ENCODE peak calls at places on chromosomes 12 and 14, in five cellular contexts. A is thoracic aorta; T is right cardiac atrium; V is cerebellum; L is NK-92 treated with Interleukin-12 subunit alpha and Interleukin-12 subunit beta, amount 100 ng/mL, for 24 hours. R is an unnamed sample.

GRCh38 chr14:66379116-66379515 is 107.1 kb upstream of the CCDC196 start:
- DNase-seq in A (no peak), T (peak; percentile 55), V (no peak), L (no peak), R (no peak)

GRCh38 chr12:94994312-94994711 is 9.2 kb downstream of the NDUFA12 start:
- DNase-seq in A (no peak), T (no peak), V (no peak), L (no peak), R (no peak)

GRCh38 chr14:34081576-34082136 is 130.8 kb upstream of the EGLN3 start:
- DNase-seq in A (no peak), T (no peak), V (no peak), L (no peak), R (no peak)

GRCh38 chr12:61291647-61292046 is 968.6 kb upstream of the USP15 start:
- DNase-seq in A (no peak), T (no peak), V (no peak), L (no peak), R (no peak)

GRCh38 chr14:21668377-21668776 is 5.2 kb downstream of the OR4E1 start:
- DNase-seq in A (no peak), T (no peak), V (no peak), L (no peak), R (no peak)

GRCh38 chr14:21087294-21088091 is 11.0 kb downstream of the ZNF219 start:
- DNase-seq in A (no peak), T (peak; percentile 69), V (peak; percentile 91), L (peak; percentile 47), R (no peak)

GRCh38 chr12:22535038-22535437 is 9.3 kb downstream of the C2CD5 start:
- DNase-seq in A (no peak), T (no peak), V (no peak), L (no peak), R (no peak)

GRCh38 chr12:4771960-4772566 is 51.9 kb downstream of the GALNT8 start:
- DNase-seq in A (no peak), T (no peak), V (no peak), L (no peak), R (no peak)

GRCh38 chr12:124919646-124920352 is 5.3 kb upstream of the UBC start:
- DNase-seq in A (no peak), T (no peak), V (no peak), L (no peak), R (no peak)

GRCh38 chr12:92927055-92927435 is 2.0 kb downstream of the EEA1 start:
- DNase-seq in A (no peak), T (no peak), V (no peak), L (peak; percentile 6), R (no peak)

GRCh38 chr14:68146812-68147211 is 327.2 kb downstream of the RAD51B start:
- DNase-seq in A (no peak), T (no peak), V (no peak), L (no peak), R (no peak)

GRCh38 chr14:70685480-70686197 is 43.9 kb downstream of the TTC9 start:
- DNase-seq in A (no peak), T (no peak), V (no peak), L (no peak), R (no peak)

GRCh38 chr14:65251213-65251612 is 148.9 kb upstream of the MAX start:
- DNase-seq in A (no peak), T (no peak), V (no peak), L (no peak), R (peak; percentile 67)

GRCh38 chr12:75585309-75585708 is 73.9 kb upstream of the KRR1 start:
- DNase-seq in A (no peak), T (no peak), V (no peak), L (no peak), R (no peak)

GRCh38 chr14:75430526-75430925 is 2.7 kb downstream of the JDP2 start:
- DNase-seq in A (no peak), T (peak; percentile 83), V (peak; percentile 53), L (no peak), R (no peak)

R was measured in ascending aorta.